ENCODE peak calls at places on chromosome 10, in five cellular contexts. O is AG04450, Y is suprapubic skin, U is fibroblast of villous mesenchyme, S is psoas muscle. V is an unnamed sample.

GRCh38 chr10:27744478-27745379 is 890 bp downstream of the MKX start:
- DNase-seq in U (peak; percentile 13), S (peak; percentile 29), O (no peak), Y (peak; percentile 67), V (no peak)

GRCh38 chr10:103617362-103618026 is 124.0 kb downstream of the NEURL1 start:
- DNase-seq in U (no peak), S (no peak), O (no peak), Y (no peak), V (no peak)

GRCh38 chr10:90742189-90742588 is 115.7 kb downstream of the HTR7 start:
- DNase-seq in S (no peak), U (no peak), O (no peak), Y (no peak), V (no peak)

GRCh38 chr10:3805791-3806381 is 20.9 kb upstream of the KLF6 start:
- DNase-seq in Y (no peak), S (no peak), U (peak; percentile 80), O (no peak), V (no peak)

GRCh38 chr10:130127612-130128607 is 8.3 kb upstream of the GLRX3 start:
- DNase-seq in Y (no peak), O (peak; percentile 33), U (peak; percentile 66), S (no peak), V (no peak)

GRCh38 chr10:122254831-122255230 is 16.3 kb upstream of the BTBD16 start:
- DNase-seq in Y (peak; percentile 19), O (no peak), S (no peak), U (no peak), V (no peak)

GRCh38 chr10:75021851-75022250 is 89.6 kb upstream of the SAMD8 start:
- DNase-seq in O (no peak), U (no peak), S (no peak), Y (no peak), V (no peak)

GRCh38 chr10:118913825-118914224 is 115.7 kb upstream of the NANOS1 start:
- DNase-seq in O (no peak), Y (no peak), U (no peak), S (no peak), V (no peak)

GRCh38 chr10:124010563-124011131 is 82.8 kb downstream of the CHST15 start:
- DNase-seq in O (no peak), U (no peak), S (no peak), Y (no peak), V (no peak)

GRCh38 chr10:96352587-96352986 is 6.2 kb downstream of the OPALIN start:
- DNase-seq in U (no peak), O (no peak), S (no peak), Y (no peak), V (no peak)

GRCh38 chr10:126966938-126967337 is 61.7 kb downstream of the DOCK1 start:
- DNase-seq in S (no peak), O (no peak), U (no peak), Y (no peak), V (no peak)

GRCh38 chr10:126977216-126977615 is 72.0 kb downstream of the DOCK1 start:
- DNase-seq in Y (no peak), U (no peak), S (no peak), O (no peak), V (no peak)

GRCh38 chr10:126969310-126969709 is 64.1 kb downstream of the DOCK1 start:
- DNase-seq in O (no peak), S (no peak), U (no peak), Y (no peak), V (no peak)

GRCh38 chr10:126975221-126975620 is 70.0 kb downstream of the DOCK1 start:
- DNase-seq in Y (no peak), O (no peak), S (no peak), U (no peak), V (no peak)

GRCh38 chr10:126972622-126973414 is 67.6 kb downstream of the DOCK1 start:
- DNase-seq in S (no peak), O (peak; percentile 91), Y (no peak), U (peak; percentile 98), V (peak; percentile 80)
- H3K4me3 ChIP-seq in S (no peak overlapping the region), O (peak overlapping the region; percentile 21), Y (no peak overlapping the region), U (peak overlapping the region; percentile 35), V (peak overlapping the region; percentile 39)

GRCh38 chr10:35246770-35247343 is 89.5 kb upstream of the CCNY start:
- DNase-seq in S (no peak), O (no peak), Y (no peak), U (no peak), V (no peak)

DNA sequence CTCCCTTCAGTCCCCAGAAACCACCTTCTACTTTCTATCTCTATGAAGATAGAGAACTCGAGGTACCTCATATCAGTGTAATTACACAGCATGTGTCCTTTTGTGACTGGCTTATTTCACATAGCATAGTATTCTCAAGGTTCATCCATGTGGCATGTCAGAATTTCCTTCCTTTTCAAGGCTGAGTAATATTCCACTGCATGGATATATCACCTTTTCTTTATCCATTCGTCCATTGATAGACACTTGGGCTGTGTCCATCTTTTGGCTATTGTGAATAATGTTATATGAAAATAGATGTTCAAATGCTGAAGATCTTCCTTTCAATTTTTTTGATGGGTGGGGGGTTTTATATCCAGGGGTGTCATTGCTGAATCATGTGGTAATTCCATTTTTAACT is 91.8 kb upstream of the CCNY start:
- DNase-seq in Y (no peak), U (no peak), O (no peak), S (no peak), V (no peak)
- TF ChIP-seq CTCF in Y (no peak), U (no peak), O (no peak), S (no peak), V (no peak)

GRCh38 chr10:73867126-73867807 is 7.1 kb downstream of the CAMK2G start:
- DNase-seq in S (no peak), O (no peak), Y (no peak), U (no peak), V (no peak)
- H3K4me3 ChIP-seq in S (peak overlapping the region; percentile 2), O (no peak overlapping the region), Y (no peak overlapping the region), U (no peak overlapping the region), V (no peak overlapping the region)

DNA sequence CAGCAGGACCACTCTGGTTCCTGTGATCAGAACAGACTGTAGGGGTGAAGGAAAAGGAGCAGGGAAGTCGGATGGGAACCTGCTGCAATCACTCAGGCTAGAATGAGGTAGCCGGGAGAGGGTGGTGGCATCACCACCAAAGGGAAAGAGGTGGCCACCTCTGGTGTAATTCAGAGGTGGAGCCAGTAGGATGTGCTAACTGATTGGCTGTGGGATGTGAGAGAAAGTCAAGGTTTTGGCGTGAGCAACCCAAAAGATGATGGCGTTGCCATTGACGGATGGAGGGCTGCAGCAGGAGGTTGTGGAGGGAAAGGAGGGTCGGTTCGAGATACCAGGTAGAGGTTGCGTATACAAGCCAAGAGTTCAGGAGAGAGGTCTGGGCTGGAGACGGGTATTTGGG is 7.4 kb upstream of the VSIR start:
- DNase-seq in O (no peak), S (no peak), Y (no peak), U (no peak), V (no peak)
- TF ChIP-seq CTCF in O (no peak), S (no peak), Y (no peak), U (no peak), V (no peak)

DNA sequence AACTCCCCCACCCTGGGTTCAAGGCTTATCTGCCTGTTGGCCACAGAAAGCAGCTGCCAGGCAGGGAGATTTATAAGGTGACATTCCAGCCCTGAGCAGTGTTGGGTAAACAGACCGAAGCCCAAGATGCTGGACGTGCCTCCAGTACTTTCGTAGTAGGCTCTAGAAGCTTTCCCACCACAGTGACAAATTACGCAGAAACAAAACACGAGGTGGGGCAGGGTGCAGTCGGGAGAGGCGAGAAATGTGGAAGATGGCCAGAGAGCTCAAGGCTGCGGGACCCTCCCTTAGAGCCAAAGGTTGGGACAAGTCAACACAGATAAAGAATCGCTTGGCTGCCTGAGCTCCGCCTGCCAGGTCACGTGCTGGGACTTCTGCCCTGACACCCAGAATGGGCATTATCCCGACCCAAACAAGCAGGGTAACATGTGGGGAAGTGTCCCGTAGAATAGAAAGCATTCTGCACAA is 41.0 kb downstream of the CCDC3 start:
- DNase-seq in O (no peak), U (peak; percentile 83), Y (no peak), S (no peak), V (no peak)
- H3K4me3 ChIP-seq in O (no peak overlapping the region), U (peak overlapping the region; percentile 18), Y (peak overlapping the region; percentile 13), S (no peak overlapping the region), V (no peak overlapping the region)

V was measured in AG04449.